ENCODE peak calls at places on chromosomes 7 and 10, in five cellular contexts. One of them, this sample, is unnamed.
A peak's percentile ranks its signal among the peaks of the same experiment; 100 is the strongest.

GRCh38 chr7:55190511-55191160 is 171.8 kb downstream of the EGFR start:
- DNase-seq in A549: no peak
- DNase-seq in K562: no peak
- DNase-seq in stomach: no peak
- DNase-seq in H1: peak; percentile 36
- DNase-seq in this sample: no peak

GRCh38 chr10:62130948-62131347 is 137.7 kb downstream of the RTKN2 start:
- DNase-seq in A549: no peak
- DNase-seq in K562: no peak
- DNase-seq in H1: no peak
- DNase-seq in stomach: no peak
- DNase-seq in this sample: no peak

GRCh38 chr7:831596-832291 is 532 bp upstream of the SUN1 start:
- DNase-seq in A549: peak; percentile 71
- DNase-seq in stomach: no peak
- DNase-seq in H1: no peak
- DNase-seq in K562: peak; percentile 71
- DNase-seq in this sample: no peak

GRCh38 chr7:412731-413356 is 106.8 kb downstream of the PDGFA start:
- DNase-seq in H1: no peak
- DNase-seq in A549: no peak
- DNase-seq in K562: no peak
- DNase-seq in stomach: no peak
- DNase-seq in this sample: no peak

GRCh38 chr10:77837248-77837924 is 89.2 kb downstream of the DLG5 start:
- DNase-seq in K562: peak; percentile 83
- DNase-seq in H1: peak; percentile 83
- DNase-seq in stomach: peak; percentile 31
- DNase-seq in A549: no peak
- DNase-seq in this sample: no peak

GRCh38 chr10:47258921-47259320 is 41.1 kb upstream of the GDF10 start:
- DNase-seq in stomach: no peak
- DNase-seq in H1: no peak
- DNase-seq in K562: no peak
- DNase-seq in A549: no peak
- DNase-seq in this sample: no peak

GRCh38 chr10:124619195-124619594 is 125.0 kb downstream of the FAM53B start:
- DNase-seq in K562: no peak
- DNase-seq in stomach: peak; percentile 76
- DNase-seq in A549: no peak
- DNase-seq in H1: no peak
- DNase-seq in this sample: no peak

GRCh38 chr7:95396136-95397032 is at the start of gene PON3:
- DNase-seq in K562: peak; percentile 76
- DNase-seq in H1: peak; percentile 56
- DNase-seq in A549: peak; percentile 89
- DNase-seq in stomach: peak; percentile 27
- DNase-seq in this sample: no peak

GRCh38 chr7:12229046-12229445 is 18.0 kb downstream of the TMEM106B start:
- DNase-seq in H1: no peak
- DNase-seq in stomach: no peak
- DNase-seq in K562: no peak
- DNase-seq in A549: no peak
- DNase-seq in this sample: no peak

GRCh38 chr7:68783671-68784070 is 814.6 kb upstream of the AUTS2 start:
- DNase-seq in A549: peak; percentile 20
- DNase-seq in K562: no peak
- DNase-seq in stomach: no peak
- DNase-seq in H1: no peak
- DNase-seq in this sample: no peak

GRCh38 chr7:87137271-87137670 is 15.0 kb upstream of the DMTF1 start:
- DNase-seq in A549: no peak
- DNase-seq in stomach: no peak
- DNase-seq in H1: no peak
- DNase-seq in K562: no peak
- DNase-seq in this sample: no peak

GRCh38 chr7:44638611-44639557 is 32.5 kb downstream of the OGDH start:
- DNase-seq in K562: peak; percentile 89
- DNase-seq in A549: peak; percentile 81
- DNase-seq in H1: peak; percentile 48
- DNase-seq in stomach: peak; percentile 77
- DNase-seq in this sample: peak; percentile 45

GRCh38 chr7:143882020-143882610 is 19.9 kb downstream of the TCAF1 start:
- DNase-seq in A549: no peak
- DNase-seq in K562: no peak
- DNase-seq in stomach: no peak
- DNase-seq in H1: peak; percentile 66
- DNase-seq in this sample: no peak

GRCh38 chr10:80471715-80472233 is 17.7 kb downstream of the TSPAN14 start:
- DNase-seq in A549: no peak
- DNase-seq in K562: no peak
- DNase-seq in H1: no peak
- DNase-seq in stomach: no peak
- DNase-seq in this sample: no peak

GRCh38 chr7:157269341-157270059 is 67.3 kb upstream of the DNAJB6 start:
- DNase-seq in A549: no peak
- DNase-seq in stomach: no peak
- DNase-seq in H1: no peak
- DNase-seq in K562: no peak
- DNase-seq in this sample: no peak

GRCh38 chr7:64872809-64873500 is 30.1 kb upstream of the ZNF273 start:
- DNase-seq in K562: peak; percentile 2
- DNase-seq in A549: no peak
- DNase-seq in H1: no peak
- DNase-seq in stomach: peak; percentile 1
- DNase-seq in this sample: no peak

GRCh38 chr10:9792181-9792580 is 1225.5 kb upstream of the CELF2 start:
- DNase-seq in K562: no peak
- DNase-seq in A549: no peak
- DNase-seq in stomach: no peak
- DNase-seq in H1: no peak
- DNase-seq in this sample: no peak

GRCh38 chr7:128190051-128190640 is 50.9 kb upstream of the LEP start:
- DNase-seq in H1: peak; percentile 34
- DNase-seq in stomach: no peak
- DNase-seq in A549: no peak
- DNase-seq in K562: no peak
- DNase-seq in this sample: no peak

GRCh38 chr7:47347986-47348385 is 233.9 kb downstream of the TNS3 start:
- DNase-seq in A549: no peak
- DNase-seq in stomach: peak; percentile 20
- DNase-seq in K562: no peak
- DNase-seq in H1: no peak
- DNase-seq in this sample: no peak

GRCh38 chr7:127708788-127709187 is 56.8 kb downstream of the SND1 start:
- DNase-seq in K562: peak; percentile 65
- DNase-seq in stomach: peak; percentile 79
- DNase-seq in A549: peak; percentile 33
- DNase-seq in H1: peak; percentile 79
- DNase-seq in this sample: peak; percentile 97

GRCh38 chr7:38312776-38313175 is 39.3 kb upstream of the TARP start:
- DNase-seq in stomach: no peak
- DNase-seq in K562: no peak
- DNase-seq in H1: no peak
- DNase-seq in A549: no peak
- DNase-seq in this sample: no peak

GRCh38 chr7:85103352-85103751 is 83.5 kb downstream of the SEMA3D start:
- DNase-seq in H1: no peak
- DNase-seq in K562: no peak
- DNase-seq in stomach: no peak
- DNase-seq in A549: no peak
- DNase-seq in this sample: peak; percentile 35

GRCh38 chr10:62817120-62817762 is 1.1 kb upstream of the EGR2 start:
- DNase-seq in K562: peak; percentile 59
- DNase-seq in A549: no peak
- DNase-seq in H1: peak; percentile 59
- DNase-seq in stomach: no peak
- DNase-seq in this sample: peak; percentile 31

GRCh38 chr7:40133561-40134427 is 628 bp downstream of the MPLKIP start:
- DNase-seq in A549: peak; percentile 36
- DNase-seq in stomach: no peak
- DNase-seq in K562: no peak
- DNase-seq in H1: peak; percentile 3
- DNase-seq in this sample: no peak

GRCh38 chr7:1981201-1981877 is 251.4 kb downstream of the MAD1L1 start:
- DNase-seq in A549: no peak
- DNase-seq in stomach: no peak
- DNase-seq in H1: no peak
- DNase-seq in K562: no peak
- DNase-seq in this sample: no peak

GRCh38 chr7:129952164-129952652 is 552 bp downstream of the UBE2H start:
- DNase-seq in stomach: peak; percentile 60
- DNase-seq in A549: no peak
- DNase-seq in H1: peak; percentile 70
- DNase-seq in K562: no peak
- DNase-seq in this sample: no peak

GRCh38 chr7:503046-503574 is 16.5 kb downstream of the PDGFA start:
- DNase-seq in stomach: no peak
- DNase-seq in A549: no peak
- DNase-seq in H1: no peak
- DNase-seq in K562: no peak
- DNase-seq in this sample: no peak

GRCh38 chr7:104137971-104138370 is 69.8 kb downstream of the ORC5 start:
- DNase-seq in A549: no peak
- DNase-seq in stomach: no peak
- DNase-seq in K562: no peak
- DNase-seq in H1: no peak
- DNase-seq in this sample: no peak

GRCh38 chr7:18610331-18610948 is 114.9 kb downstream of the HDAC9 start:
- DNase-seq in K562: no peak
- DNase-seq in H1: peak; percentile 55
- DNase-seq in A549: no peak
- DNase-seq in stomach: no peak
- DNase-seq in this sample: peak; percentile 41

GRCh38 chr7:152522551-152522950 is 86.7 kb upstream of the KMT2C start:
- DNase-seq in H1: no peak
- DNase-seq in K562: no peak
- DNase-seq in stomach: no peak
- DNase-seq in A549: no peak
- DNase-seq in this sample: no peak

GRCh38 chr10:104253106-104253505 is 1.6 kb upstream of the GSTO1 start:
- DNase-seq in A549: no peak
- DNase-seq in K562: peak; percentile 78
- DNase-seq in H1: no peak
- DNase-seq in stomach: no peak
- DNase-seq in this sample: no peak

GRCh38 chr10:78774999-78775711 is 293.6 kb upstream of the ZMIZ1 start:
- DNase-seq in stomach: peak; percentile 54
- DNase-seq in K562: no peak
- DNase-seq in A549: no peak
- DNase-seq in H1: no peak
- DNase-seq in this sample: peak; percentile 33

GRCh38 chr7:17879075-17879661 is 61.1 kb downstream of the SNX13 start:
- DNase-seq in H1: no peak
- DNase-seq in K562: no peak
- DNase-seq in A549: no peak
- DNase-seq in stomach: no peak
- DNase-seq in this sample: no peak

GRCh38 chr7:106485031-106485551 is 175.9 kb downstream of the CCDC71L start:
- DNase-seq in K562: no peak
- DNase-seq in H1: no peak
- DNase-seq in A549: no peak
- DNase-seq in stomach: no peak
- DNase-seq in this sample: no peak

GRCh38 chr10:102409604-102410426 is 8.8 kb downstream of the PSD start:
- DNase-seq in A549: no peak
- DNase-seq in K562: no peak
- DNase-seq in H1: peak; percentile 67
- DNase-seq in stomach: no peak
- DNase-seq in this sample: no peak

GRCh38 chr10:75378403-75378802 is 23.2 kb downstream of the ZNF503 start:
- DNase-seq in H1: no peak
- DNase-seq in stomach: no peak
- DNase-seq in A549: no peak
- DNase-seq in K562: no peak
- DNase-seq in this sample: no peak
- TF ChIP-seq EP300 in H1: no peak
- TF ChIP-seq EP300 in stomach: no peak
- TF ChIP-seq EP300 in A549: no peak
- TF ChIP-seq EP300 in K562: no peak
- TF ChIP-seq EP300 in this sample: no peak

GRCh38 chr7:107560898-107561516 is 2.7 kb downstream of the COG5 start:
- DNase-seq in A549: no peak
- DNase-seq in H1: no peak
- DNase-seq in K562: no peak
- DNase-seq in stomach: no peak
- DNase-seq in this sample: no peak

GRCh38 chr7:107563072-107563760 is 504 bp downstream of the COG5 start:
- DNase-seq in K562: peak; percentile 76
- DNase-seq in stomach: peak; percentile 62
- DNase-seq in A549: peak; percentile 46
- DNase-seq in H1: no peak
- DNase-seq in this sample: no peak

GRCh38 chr7:107559864-107560263 is 3.9 kb downstream of the COG5 start:
- DNase-seq in H1: no peak
- DNase-seq in A549: no peak
- DNase-seq in K562: no peak
- DNase-seq in stomach: no peak
- DNase-seq in this sample: no peak

GRCh38 chr7:107564553-107565298 is 955 bp downstream of the DUS4L start:
- DNase-seq in K562: no peak
- DNase-seq in A549: no peak
- DNase-seq in H1: no peak
- DNase-seq in stomach: no peak
- DNase-seq in this sample: no peak

GRCh38 chr7:107563761-107564552 is at the start of the genes COG5 and DUS4L:
- DNase-seq in A549: peak; percentile 66
- DNase-seq in K562: peak; percentile 91
- DNase-seq in stomach: peak; percentile 83
- DNase-seq in H1: peak; percentile 92
- DNase-seq in this sample: peak; percentile 74
- TF ChIP-seq POLR2A in A549: peak; percentile 92
- TF ChIP-seq POLR2A in K562: peak; percentile 94
- TF ChIP-seq POLR2A in stomach: no peak
- TF ChIP-seq POLR2A in H1: peak; percentile 96
- TF ChIP-seq POLR2A in this sample: peak; percentile 59

GRCh38 chr7:90595801-90596683 is at the start of gene CDK14:
- DNase-seq in H1: peak; percentile 87
- DNase-seq in stomach: peak; percentile 85
- DNase-seq in A549: peak; percentile 66
- DNase-seq in K562: peak; percentile 86
- DNase-seq in this sample: peak; percentile 70
- TF ChIP-seq CTCF in H1: peak; percentile 31
- TF ChIP-seq CTCF in stomach: peak; percentile 9
- TF ChIP-seq CTCF in A549: peak; percentile 50
- TF ChIP-seq CTCF in K562: peak; percentile 56
- TF ChIP-seq CTCF in this sample: peak; percentile 80

DNA sequence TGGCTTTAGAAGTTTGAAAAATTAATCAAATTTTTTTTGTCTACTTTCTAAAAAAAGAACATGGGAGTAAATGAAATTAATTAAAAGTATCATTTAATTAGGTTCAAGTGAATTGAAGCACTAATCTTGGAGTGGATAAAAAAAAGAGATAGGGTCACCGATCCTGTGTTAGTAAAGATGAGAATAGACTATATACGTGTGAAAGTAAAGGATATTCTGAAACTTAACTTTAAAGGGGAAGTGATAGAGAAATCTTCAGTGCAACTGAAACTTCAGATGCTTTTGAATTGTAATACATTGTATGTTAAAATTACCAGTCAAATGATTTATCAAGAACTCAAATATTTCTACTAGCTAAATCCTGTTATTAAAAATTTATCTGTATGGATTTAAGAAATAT is 4.8 kb downstream of the NHLRC2 start:
- DNase-seq in H1: no peak
- DNase-seq in K562: no peak
- DNase-seq in stomach: no peak
- DNase-seq in A549: no peak
- DNase-seq in this sample: no peak
- TF ChIP-seq EP300 in H1: no peak
- TF ChIP-seq EP300 in K562: no peak
- TF ChIP-seq EP300 in stomach: no peak
- TF ChIP-seq EP300 in A549: no peak
- TF ChIP-seq EP300 in this sample: no peak